ENCODE peak calls at places on chromosomes 4 and X, in seven cellular contexts. One of them, this sample, is unnamed.

GRCh38 chrX:143669395-143669794 is 33.5 kb upstream of the SLITRK4 start:
- DNase-seq in T-cell: no peak
- DNase-seq in activated T-cell treated with anti-CD3 and anti-CD28 coated beads for 24 hours: no peak
- DNase-seq in substantia nigra: no peak
- DNase-seq in colonic mucosa: no peak
- DNase-seq in heart right ventricle: no peak
- DNase-seq in lower lobe of right lung: no peak
- DNase-seq in this sample: no peak

GRCh38 chr4:139704915-139705485 is 39.4 kb downstream of the MGST2 start:
- DNase-seq in T-cell: no peak
- DNase-seq in activated T-cell treated with anti-CD3 and anti-CD28 coated beads for 24 hours: no peak
- DNase-seq in substantia nigra: no peak
- DNase-seq in colonic mucosa: no peak
- DNase-seq in heart right ventricle: no peak
- DNase-seq in lower lobe of right lung: no peak
- DNase-seq in this sample: no peak

GRCh38 chr4:3660086-3660927 is 105.9 kb upstream of the ADRA2C start:
- DNase-seq in T-cell: no peak
- DNase-seq in activated T-cell treated with anti-CD3 and anti-CD28 coated beads for 24 hours: no peak
- DNase-seq in substantia nigra: no peak
- DNase-seq in colonic mucosa: no peak
- DNase-seq in heart right ventricle: no peak
- DNase-seq in lower lobe of right lung: no peak
- DNase-seq in this sample: peak; percentile 83

GRCh38 chr4:1330761-1331590 is 16.0 kb upstream of the UVSSA start:
- DNase-seq in T-cell: peak; percentile 79
- DNase-seq in activated T-cell treated with anti-CD3 and anti-CD28 coated beads for 24 hours: peak; percentile 64
- DNase-seq in substantia nigra: no peak
- DNase-seq in colonic mucosa: no peak
- DNase-seq in heart right ventricle: no peak
- DNase-seq in lower lobe of right lung: no peak
- DNase-seq in this sample: no peak

GRCh38 chrX:119410027-119410819 is 11.1 kb downstream of the SLC25A43 start:
- DNase-seq in T-cell: no peak
- DNase-seq in activated T-cell treated with anti-CD3 and anti-CD28 coated beads for 24 hours: no peak
- DNase-seq in substantia nigra: no peak
- DNase-seq in colonic mucosa: peak; percentile 83
- DNase-seq in heart right ventricle: no peak
- DNase-seq in lower lobe of right lung: peak; percentile 75
- DNase-seq in this sample: no peak

GRCh38 chrX:9859711-9860555 is 73.7 kb downstream of the SHROOM2 start:
- DNase-seq in T-cell: no peak
- DNase-seq in activated T-cell treated with anti-CD3 and anti-CD28 coated beads for 24 hours: no peak
- DNase-seq in substantia nigra: no peak
- DNase-seq in colonic mucosa: no peak
- DNase-seq in heart right ventricle: no peak
- DNase-seq in lower lobe of right lung: no peak
- DNase-seq in this sample: no peak

GRCh38 chrX:68684291-68684918 is 36.9 kb downstream of the STARD8 start:
- DNase-seq in T-cell: no peak
- DNase-seq in activated T-cell treated with anti-CD3 and anti-CD28 coated beads for 24 hours: no peak
- DNase-seq in substantia nigra: no peak
- DNase-seq in colonic mucosa: no peak
- DNase-seq in heart right ventricle: peak; percentile 73
- DNase-seq in lower lobe of right lung: peak; percentile 67
- DNase-seq in this sample: no peak

GRCh38 chr4:180057891-180058643 is 2185.1 kb upstream of the TENM3 start:
- DNase-seq in T-cell: no peak
- DNase-seq in activated T-cell treated with anti-CD3 and anti-CD28 coated beads for 24 hours: no peak
- DNase-seq in substantia nigra: peak; percentile 36
- DNase-seq in colonic mucosa: peak; percentile 42
- DNase-seq in heart right ventricle: no peak
- DNase-seq in lower lobe of right lung: peak; percentile 43
- DNase-seq in this sample: peak; percentile 44

GRCh38 chrX:104284407-104285000 is 29.8 kb upstream of the ESX1 start:
- DNase-seq in T-cell: no peak
- DNase-seq in activated T-cell treated with anti-CD3 and anti-CD28 coated beads for 24 hours: no peak
- DNase-seq in substantia nigra: no peak
- DNase-seq in colonic mucosa: no peak
- DNase-seq in heart right ventricle: no peak
- DNase-seq in lower lobe of right lung: no peak
- DNase-seq in this sample: no peak

GRCh38 chr4:113153529-113154101 is 104.2 kb downstream of the ANK2 start:
- DNase-seq in T-cell: no peak
- DNase-seq in activated T-cell treated with anti-CD3 and anti-CD28 coated beads for 24 hours: no peak
- DNase-seq in substantia nigra: no peak
- DNase-seq in colonic mucosa: no peak
- DNase-seq in heart right ventricle: no peak
- DNase-seq in lower lobe of right lung: no peak
- DNase-seq in this sample: no peak

GRCh38 chr4:26772096-26772495 is 88.5 kb upstream of the STIM2 start:
- DNase-seq in T-cell: no peak
- DNase-seq in activated T-cell treated with anti-CD3 and anti-CD28 coated beads for 24 hours: no peak
- DNase-seq in substantia nigra: no peak
- DNase-seq in colonic mucosa: no peak
- DNase-seq in heart right ventricle: no peak
- DNase-seq in lower lobe of right lung: no peak
- DNase-seq in this sample: no peak

GRCh38 chr4:126495163-126495752 is 1137.5 kb upstream of the INTU start:
- DNase-seq in T-cell: no peak
- DNase-seq in activated T-cell treated with anti-CD3 and anti-CD28 coated beads for 24 hours: no peak
- DNase-seq in substantia nigra: no peak
- DNase-seq in colonic mucosa: no peak
- DNase-seq in heart right ventricle: no peak
- DNase-seq in lower lobe of right lung: no peak
- DNase-seq in this sample: no peak

GRCh38 chrX:74535211-74535621 is 79.2 kb downstream of the RLIM start:
- DNase-seq in T-cell: no peak
- DNase-seq in activated T-cell treated with anti-CD3 and anti-CD28 coated beads for 24 hours: no peak
- DNase-seq in substantia nigra: no peak
- DNase-seq in colonic mucosa: peak; percentile 24
- DNase-seq in heart right ventricle: peak; percentile 16
- DNase-seq in lower lobe of right lung: no peak
- DNase-seq in this sample: no peak

GRCh38 chr4:88054909-88055308 is 47.5 kb downstream of the PKD2 start:
- DNase-seq in T-cell: no peak
- DNase-seq in activated T-cell treated with anti-CD3 and anti-CD28 coated beads for 24 hours: no peak
- DNase-seq in substantia nigra: no peak
- DNase-seq in colonic mucosa: peak; percentile 32
- DNase-seq in heart right ventricle: peak; percentile 29
- DNase-seq in lower lobe of right lung: no peak
- DNase-seq in this sample: no peak

GRCh38 chr4:75498041-75498440 is 16.2 kb downstream of the RCHY1 start:
- DNase-seq in T-cell: no peak
- DNase-seq in activated T-cell treated with anti-CD3 and anti-CD28 coated beads for 24 hours: no peak
- DNase-seq in substantia nigra: no peak
- DNase-seq in colonic mucosa: no peak
- DNase-seq in heart right ventricle: no peak
- DNase-seq in lower lobe of right lung: no peak
- DNase-seq in this sample: no peak

GRCh38 chr4:139658983-139659382 is 6.6 kb upstream of the MGST2 start:
- DNase-seq in T-cell: no peak
- DNase-seq in activated T-cell treated with anti-CD3 and anti-CD28 coated beads for 24 hours: no peak
- DNase-seq in substantia nigra: no peak
- DNase-seq in colonic mucosa: no peak
- DNase-seq in heart right ventricle: no peak
- DNase-seq in lower lobe of right lung: no peak
- DNase-seq in this sample: no peak

GRCh38 chr4:87419578-87420249 is 2.7 kb upstream of the NUDT9 start:
- DNase-seq in T-cell: no peak
- DNase-seq in activated T-cell treated with anti-CD3 and anti-CD28 coated beads for 24 hours: no peak
- DNase-seq in substantia nigra: no peak
- DNase-seq in colonic mucosa: no peak
- DNase-seq in heart right ventricle: no peak
- DNase-seq in lower lobe of right lung: no peak
- DNase-seq in this sample: no peak

GRCh38 chrX:109487640-109488039 is 5.8 kb upstream of the GUCY2F start:
- DNase-seq in T-cell: no peak
- DNase-seq in activated T-cell treated with anti-CD3 and anti-CD28 coated beads for 24 hours: no peak
- DNase-seq in substantia nigra: no peak
- DNase-seq in colonic mucosa: no peak
- DNase-seq in heart right ventricle: no peak
- DNase-seq in lower lobe of right lung: no peak
- DNase-seq in this sample: no peak

GRCh38 chr4:3484057-3484973 is 21.2 kb downstream of the DOK7 start:
- DNase-seq in T-cell: no peak
- DNase-seq in activated T-cell treated with anti-CD3 and anti-CD28 coated beads for 24 hours: no peak
- DNase-seq in substantia nigra: no peak
- DNase-seq in colonic mucosa: peak; percentile 71
- DNase-seq in heart right ventricle: peak; percentile 81
- DNase-seq in lower lobe of right lung: no peak
- DNase-seq in this sample: no peak

GRCh38 chr4:76752911-76753494 is 144.9 kb downstream of the SOWAHB start:
- DNase-seq in T-cell: no peak
- DNase-seq in activated T-cell treated with anti-CD3 and anti-CD28 coated beads for 24 hours: no peak
- DNase-seq in substantia nigra: no peak
- DNase-seq in colonic mucosa: no peak
- DNase-seq in heart right ventricle: no peak
- DNase-seq in lower lobe of right lung: no peak
- DNase-seq in this sample: no peak

GRCh38 chr4:33924239-33924638 is 2320.1 kb downstream of the ARAP2 start:
- DNase-seq in T-cell: no peak
- DNase-seq in activated T-cell treated with anti-CD3 and anti-CD28 coated beads for 24 hours: no peak
- DNase-seq in substantia nigra: no peak
- DNase-seq in colonic mucosa: no peak
- DNase-seq in heart right ventricle: no peak
- DNase-seq in lower lobe of right lung: no peak
- DNase-seq in this sample: no peak

GRCh38 chrX:47222776-47223350 is 4.4 kb downstream of the CDK16 start:
- DNase-seq in T-cell: no peak
- DNase-seq in activated T-cell treated with anti-CD3 and anti-CD28 coated beads for 24 hours: no peak
- DNase-seq in substantia nigra: no peak
- DNase-seq in colonic mucosa: no peak
- DNase-seq in heart right ventricle: no peak
- DNase-seq in lower lobe of right lung: no peak
- DNase-seq in this sample: no peak

GRCh38 chr4:2797545-2798305 is 4.8 kb downstream of the SH3BP2 start:
- DNase-seq in T-cell: peak; percentile 55
- DNase-seq in activated T-cell treated with anti-CD3 and anti-CD28 coated beads for 24 hours: no peak
- DNase-seq in substantia nigra: no peak
- DNase-seq in colonic mucosa: peak; percentile 22
- DNase-seq in heart right ventricle: no peak
- DNase-seq in lower lobe of right lung: peak; percentile 54
- DNase-seq in this sample: peak; percentile 23

GRCh38 chrX:14801136-14801535 is 71.7 kb downstream of the FANCB start:
- DNase-seq in T-cell: no peak
- DNase-seq in activated T-cell treated with anti-CD3 and anti-CD28 coated beads for 24 hours: no peak
- DNase-seq in substantia nigra: no peak
- DNase-seq in colonic mucosa: no peak
- DNase-seq in heart right ventricle: no peak
- DNase-seq in lower lobe of right lung: no peak
- DNase-seq in this sample: no peak

GRCh38 chrX:97252111-97252510 is 368.4 kb downstream of the RPA4 start:
- DNase-seq in T-cell: no peak
- DNase-seq in activated T-cell treated with anti-CD3 and anti-CD28 coated beads for 24 hours: no peak
- DNase-seq in substantia nigra: no peak
- DNase-seq in colonic mucosa: no peak
- DNase-seq in heart right ventricle: no peak
- DNase-seq in lower lobe of right lung: no peak
- DNase-seq in this sample: no peak

GRCh38 chr4:6730603-6731300 is 14.8 kb downstream of the BLOC1S4 start:
- DNase-seq in T-cell: no peak
- DNase-seq in activated T-cell treated with anti-CD3 and anti-CD28 coated beads for 24 hours: no peak
- DNase-seq in substantia nigra: no peak
- DNase-seq in colonic mucosa: no peak
- DNase-seq in heart right ventricle: no peak
- DNase-seq in lower lobe of right lung: no peak
- DNase-seq in this sample: no peak

GRCh38 chr4:109046549-109047171 is 255.8 kb downstream of the COL25A1 start:
- DNase-seq in T-cell: no peak
- DNase-seq in activated T-cell treated with anti-CD3 and anti-CD28 coated beads for 24 hours: no peak
- DNase-seq in substantia nigra: no peak
- DNase-seq in colonic mucosa: no peak
- DNase-seq in heart right ventricle: no peak
- DNase-seq in lower lobe of right lung: no peak
- DNase-seq in this sample: no peak

GRCh38 chr4:39526810-39527295 is 386 bp downstream of the UGDH start:
- DNase-seq in T-cell: no peak
- DNase-seq in activated T-cell treated with anti-CD3 and anti-CD28 coated beads for 24 hours: peak; percentile 7
- DNase-seq in substantia nigra: no peak
- DNase-seq in colonic mucosa: no peak
- DNase-seq in heart right ventricle: peak; percentile 30
- DNase-seq in lower lobe of right lung: no peak
- DNase-seq in this sample: no peak

GRCh38 chrX:154750301-154751120 is at the start of gene GAB3:
- DNase-seq in T-cell: peak; percentile 47
- DNase-seq in activated T-cell treated with anti-CD3 and anti-CD28 coated beads for 24 hours: no peak
- DNase-seq in substantia nigra: no peak
- DNase-seq in colonic mucosa: no peak
- DNase-seq in heart right ventricle: peak; percentile 34
- DNase-seq in lower lobe of right lung: peak; percentile 64
- DNase-seq in this sample: no peak

GRCh38 chrX:138917781-138918180 is 206.3 kb upstream of the FGF13 start:
- DNase-seq in T-cell: no peak
- DNase-seq in activated T-cell treated with anti-CD3 and anti-CD28 coated beads for 24 hours: no peak
- DNase-seq in substantia nigra: no peak
- DNase-seq in colonic mucosa: no peak
- DNase-seq in heart right ventricle: no peak
- DNase-seq in lower lobe of right lung: no peak
- DNase-seq in this sample: no peak

GRCh38 chrX:3950373-3950772 is 236.9 kb upstream of the PRKX start:
- DNase-seq in T-cell: no peak
- DNase-seq in activated T-cell treated with anti-CD3 and anti-CD28 coated beads for 24 hours: no peak
- DNase-seq in substantia nigra: no peak
- DNase-seq in colonic mucosa: no peak
- DNase-seq in heart right ventricle: no peak
- DNase-seq in lower lobe of right lung: no peak
- DNase-seq in this sample: no peak

GRCh38 chr4:52510939-52511583 is 148.0 kb downstream of the USP46 start:
- DNase-seq in T-cell: no peak
- DNase-seq in activated T-cell treated with anti-CD3 and anti-CD28 coated beads for 24 hours: no peak
- DNase-seq in substantia nigra: no peak
- DNase-seq in colonic mucosa: no peak
- DNase-seq in heart right ventricle: no peak
- DNase-seq in lower lobe of right lung: no peak
- DNase-seq in this sample: no peak

GRCh38 chr4:123127218-123127617 is 204.8 kb upstream of the NUDT6 start:
- DNase-seq in T-cell: no peak
- DNase-seq in activated T-cell treated with anti-CD3 and anti-CD28 coated beads for 24 hours: no peak
- DNase-seq in substantia nigra: no peak
- DNase-seq in colonic mucosa: no peak
- DNase-seq in heart right ventricle: no peak
- DNase-seq in lower lobe of right lung: no peak
- DNase-seq in this sample: no peak

GRCh38 chrX:136210243-136210642 is 41.0 kb downstream of the MAP7D3 start:
- DNase-seq in T-cell: no peak
- DNase-seq in activated T-cell treated with anti-CD3 and anti-CD28 coated beads for 24 hours: no peak
- DNase-seq in substantia nigra: no peak
- DNase-seq in colonic mucosa: no peak
- DNase-seq in heart right ventricle: no peak
- DNase-seq in lower lobe of right lung: no peak
- DNase-seq in this sample: no peak

This sample was measured in posterior cingulate gyrus.